ENCODE peak calls at places on chromosome 21, in four cellular contexts. One of them, this sample, is unnamed.

GRCh38 chr21:26047279-26047967 is 123.1 kb downstream of the APP start:
- DNase-seq in OCI-LY7: no peak
- DNase-seq in K562: no peak
- DNase-seq in DND-41: no peak
- DNase-seq in this sample: no peak

GRCh38 chr21:33873116-33873515 is 42.5 kb downstream of the ATP5PO start:
- DNase-seq in OCI-LY7: no peak
- DNase-seq in K562: no peak
- DNase-seq in DND-41: no peak
- DNase-seq in this sample: no peak

GRCh38 chr21:39187141-39187540 is 3.9 kb upstream of the PSMG1 start:
- DNase-seq in OCI-LY7: no peak
- DNase-seq in K562: no peak
- DNase-seq in DND-41: no peak
- DNase-seq in this sample: no peak

GRCh38 chr21:43712268-43712942 is 6.5 kb upstream of the PDXK start:
- DNase-seq in OCI-LY7: no peak
- DNase-seq in K562: peak; percentile 27
- DNase-seq in DND-41: no peak
- DNase-seq in this sample: no peak

GRCh38 chr21:44914176-44914874 is 6.4 kb downstream of the ITGB2 start:
- DNase-seq in OCI-LY7: peak; percentile 69
- DNase-seq in K562: no peak
- DNase-seq in DND-41: peak; percentile 67
- DNase-seq in this sample: peak; percentile 72

GRCh38 chr21:45994738-45995685 is 13.4 kb downstream of the COL6A1 start:
- DNase-seq in OCI-LY7: no peak
- DNase-seq in K562: no peak
- DNase-seq in DND-41: no peak
- DNase-seq in this sample: no peak

GRCh38 chr21:45741691-45742090 is 98.2 kb downstream of the PCBP3 start:
- DNase-seq in OCI-LY7: no peak
- DNase-seq in K562: no peak
- DNase-seq in DND-41: no peak
- DNase-seq in this sample: no peak

GRCh38 chr21:33865996-33866575 is 49.5 kb downstream of the ATP5PO start:
- DNase-seq in OCI-LY7: no peak
- DNase-seq in K562: no peak
- DNase-seq in DND-41: no peak
- DNase-seq in this sample: no peak

GRCh38 chr21:37463083-37463780 is 96.7 kb downstream of the DYRK1A start:
- DNase-seq in OCI-LY7: peak; percentile 55
- DNase-seq in K562: peak; percentile 51
- DNase-seq in DND-41: peak; percentile 24
- DNase-seq in this sample: peak; percentile 82

GRCh38 chr21:45831991-45832740 is 149.4 kb upstream of the COL6A1 start:
- DNase-seq in OCI-LY7: no peak
- DNase-seq in K562: no peak
- DNase-seq in DND-41: no peak
- DNase-seq in this sample: no peak

GRCh38 chr21:41166947-41167346 is 1.0 kb upstream of the BACE2 start:
- DNase-seq in OCI-LY7: no peak
- DNase-seq in K562: no peak
- DNase-seq in DND-41: no peak
- DNase-seq in this sample: no peak

GRCh38 chr21:46503922-46504539 is 45.3 kb downstream of the DIP2A start:
- DNase-seq in OCI-LY7: no peak
- DNase-seq in K562: no peak
- DNase-seq in DND-41: no peak
- DNase-seq in this sample: peak; percentile 83

GRCh38 chr21:44013380-44014088 is 1.4 kb downstream of the TRAPPC10 start:
- DNase-seq in OCI-LY7: peak; percentile 56
- DNase-seq in K562: peak; percentile 15
- DNase-seq in DND-41: peak; percentile 53
- DNase-seq in this sample: no peak

GRCh38 chr21:38505654-38506523 is 7.6 kb upstream of the ERG start:
- DNase-seq in OCI-LY7: peak; percentile 48
- DNase-seq in K562: no peak
- DNase-seq in DND-41: peak; percentile 55
- DNase-seq in this sample: peak; percentile 76

GRCh38 chr21:17461582-17461981 is 51.3 kb upstream of the CXADR start:
- DNase-seq in OCI-LY7: no peak
- DNase-seq in K562: no peak
- DNase-seq in DND-41: no peak
- DNase-seq in this sample: no peak

GRCh38 chr21:14737922-14738321 is 191.8 kb upstream of the SAMSN1 start:
- DNase-seq in OCI-LY7: peak; percentile 78
- DNase-seq in K562: peak; percentile 39
- DNase-seq in DND-41: peak; percentile 42
- DNase-seq in this sample: peak; percentile 84

GRCh38 chr21:46183910-46184624 is at the start of gene SPATC1L:
- DNase-seq in OCI-LY7: peak; percentile 46
- DNase-seq in K562: peak; percentile 71
- DNase-seq in DND-41: no peak
- DNase-seq in this sample: peak; percentile 77

GRCh38 chr21:45436371-45437040 is 31.5 kb downstream of the COL18A1 start:
- DNase-seq in OCI-LY7: no peak
- DNase-seq in K562: no peak
- DNase-seq in DND-41: no peak
- DNase-seq in this sample: no peak

GRCh38 chr21:33894736-33895288 is 20.8 kb downstream of the ATP5PO start:
- DNase-seq in OCI-LY7: peak; percentile 62
- DNase-seq in K562: peak; percentile 84
- DNase-seq in DND-41: peak; percentile 88
- DNase-seq in this sample: peak; percentile 80

GRCh38 chr21:16324630-16325029 is 594.8 kb downstream of the USP25 start:
- DNase-seq in OCI-LY7: no peak
- DNase-seq in K562: no peak
- DNase-seq in DND-41: peak; percentile 52
- DNase-seq in this sample: no peak

GRCh38 chr21:33245289-33245918 is 15.7 kb downstream of the IFNAR2 start:
- DNase-seq in OCI-LY7: no peak
- DNase-seq in K562: no peak
- DNase-seq in DND-41: no peak
- DNase-seq in this sample: no peak

GRCh38 chr21:15706686-15707085 is 23.1 kb upstream of the USP25 start:
- DNase-seq in OCI-LY7: no peak
- DNase-seq in K562: no peak
- DNase-seq in DND-41: no peak
- DNase-seq in this sample: no peak

GRCh38 chr21:45801989-45802388 is 158.5 kb downstream of the PCBP3 start:
- DNase-seq in OCI-LY7: no peak
- DNase-seq in K562: no peak
- DNase-seq in DND-41: no peak
- DNase-seq in this sample: no peak

GRCh38 chr21:44801468-44802395 is at the start of gene UBE2G2:
- DNase-seq in OCI-LY7: peak; percentile 86
- DNase-seq in K562: peak; percentile 95
- DNase-seq in DND-41: peak; percentile 88
- DNase-seq in this sample: peak; percentile 95

GRCh38 chr21:37532868-37533780 is 166.6 kb downstream of the DYRK1A start:
- DNase-seq in OCI-LY7: no peak
- DNase-seq in K562: peak; percentile 47
- DNase-seq in DND-41: no peak
- DNase-seq in this sample: no peak

GRCh38 chr21:45104560-45104959 is 30.2 kb downstream of the ADARB1 start:
- DNase-seq in OCI-LY7: no peak
- DNase-seq in K562: no peak
- DNase-seq in DND-41: no peak
- DNase-seq in this sample: no peak

DNA sequence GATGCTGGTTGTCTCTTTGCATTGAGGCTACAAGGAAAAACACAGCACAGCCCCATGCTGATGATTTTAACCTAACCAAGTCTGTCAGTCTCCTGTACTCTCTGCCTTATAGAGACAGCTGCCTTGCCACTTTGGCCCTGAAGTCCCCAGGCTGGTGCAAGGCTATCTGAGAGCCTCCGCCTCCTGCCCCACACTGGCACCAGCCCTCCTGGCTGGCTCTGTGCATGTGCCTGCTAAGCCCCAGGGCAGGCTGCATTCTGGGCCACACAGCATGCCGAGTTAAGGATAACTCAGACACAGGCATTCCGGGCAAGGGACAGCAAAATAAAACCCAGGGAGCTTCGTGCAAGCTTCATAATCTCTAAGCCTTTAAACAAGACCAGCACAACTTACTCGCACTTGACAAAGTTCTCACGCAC is 910 bp downstream of the RUNX1 start:
- DNase-seq in OCI-LY7: peak; percentile 58
- DNase-seq in K562: no peak
- DNase-seq in DND-41: peak; percentile 66
- DNase-seq in this sample: peak; percentile 75
- H3K27ac ChIP-seq in OCI-LY7: peak overlapping the region; percentile 87
- H3K27ac ChIP-seq in K562: peak overlapping the region; percentile 51
- H3K27ac ChIP-seq in DND-41: peak overlapping the region; percentile 95
- H3K27ac ChIP-seq in this sample: peak overlapping the region; percentile 87

GRCh38 chr21:42391297-42391696 is 4.6 kb downstream of the TMPRSS3 start:
- DNase-seq in OCI-LY7: no peak
- DNase-seq in K562: no peak
- DNase-seq in DND-41: no peak
- DNase-seq in this sample: no peak

GRCh38 chr21:42395302-42395701 is 550 bp downstream of the TMPRSS3 start:
- DNase-seq in OCI-LY7: no peak
- DNase-seq in K562: no peak
- DNase-seq in DND-41: no peak
- DNase-seq in this sample: no peak

GRCh38 chr21:42393443-42393950 is 2.4 kb downstream of the TMPRSS3 start:
- DNase-seq in OCI-LY7: no peak
- DNase-seq in K562: no peak
- DNase-seq in DND-41: no peak
- DNase-seq in this sample: no peak

GRCh38 chr21:42390696-42391095 is 5.2 kb downstream of the TMPRSS3 start:
- DNase-seq in OCI-LY7: no peak
- DNase-seq in K562: no peak
- DNase-seq in DND-41: no peak
- DNase-seq in this sample: no peak

DNA sequence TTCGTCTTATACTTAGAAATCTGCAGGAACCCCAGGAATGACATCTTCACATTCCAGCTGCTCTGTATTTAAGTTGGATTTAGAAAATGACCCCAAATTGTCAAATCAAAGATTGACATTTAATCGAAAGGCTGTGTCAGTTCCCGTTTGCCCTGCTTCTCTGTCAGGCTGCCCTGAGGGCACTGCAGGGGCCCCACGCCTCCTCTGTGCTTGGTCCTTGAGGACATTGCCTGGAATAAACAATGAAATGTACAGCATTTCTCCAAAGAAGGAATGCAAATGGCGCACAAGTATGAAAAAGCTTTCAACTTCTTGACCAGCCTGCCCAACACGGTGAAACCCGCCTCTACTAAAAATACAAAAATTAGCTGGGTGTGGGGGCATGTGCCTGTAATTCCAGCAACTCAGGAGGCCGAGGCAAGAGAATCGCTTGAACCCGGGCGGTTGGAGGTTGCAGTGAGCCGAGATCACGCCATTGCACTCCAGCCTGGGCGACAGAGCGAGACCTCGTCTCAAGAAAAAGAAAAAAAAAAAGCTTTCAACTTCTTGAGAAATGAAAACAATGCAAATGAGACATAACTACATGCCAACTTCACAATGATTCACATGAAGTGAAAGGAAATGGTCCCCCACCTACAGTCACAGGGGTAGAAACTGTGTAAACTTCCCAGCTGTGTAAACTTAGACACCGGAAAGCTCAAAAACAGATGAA is 3.0 kb downstream of the TMPRSS3 start:
- DNase-seq in OCI-LY7: no peak
- DNase-seq in K562: no peak
- DNase-seq in DND-41: no peak
- DNase-seq in this sample: peak; percentile 48
- H3K4me2 ChIP-seq in OCI-LY7: peak overlapping the region; percentile 4
- H3K4me2 ChIP-seq in K562: no peak overlapping the region
- H3K4me2 ChIP-seq in DND-41: no peak overlapping the region
- H3K4me2 ChIP-seq in this sample: peak overlapping the region; percentile 28

GRCh38 chr21:31728952-31729351 is 3.0 kb downstream of the SCAF4 start:
- DNase-seq in OCI-LY7: no peak
- DNase-seq in K562: no peak
- DNase-seq in DND-41: no peak
- DNase-seq in this sample: no peak
- H3K4me3 ChIP-seq in OCI-LY7: peak overlapping the region; percentile 85
- H3K4me3 ChIP-seq in K562: peak overlapping the region; percentile 93
- H3K4me3 ChIP-seq in DND-41: no peak overlapping the region
- H3K4me3 ChIP-seq in this sample: peak overlapping the region; percentile 89

DNA sequence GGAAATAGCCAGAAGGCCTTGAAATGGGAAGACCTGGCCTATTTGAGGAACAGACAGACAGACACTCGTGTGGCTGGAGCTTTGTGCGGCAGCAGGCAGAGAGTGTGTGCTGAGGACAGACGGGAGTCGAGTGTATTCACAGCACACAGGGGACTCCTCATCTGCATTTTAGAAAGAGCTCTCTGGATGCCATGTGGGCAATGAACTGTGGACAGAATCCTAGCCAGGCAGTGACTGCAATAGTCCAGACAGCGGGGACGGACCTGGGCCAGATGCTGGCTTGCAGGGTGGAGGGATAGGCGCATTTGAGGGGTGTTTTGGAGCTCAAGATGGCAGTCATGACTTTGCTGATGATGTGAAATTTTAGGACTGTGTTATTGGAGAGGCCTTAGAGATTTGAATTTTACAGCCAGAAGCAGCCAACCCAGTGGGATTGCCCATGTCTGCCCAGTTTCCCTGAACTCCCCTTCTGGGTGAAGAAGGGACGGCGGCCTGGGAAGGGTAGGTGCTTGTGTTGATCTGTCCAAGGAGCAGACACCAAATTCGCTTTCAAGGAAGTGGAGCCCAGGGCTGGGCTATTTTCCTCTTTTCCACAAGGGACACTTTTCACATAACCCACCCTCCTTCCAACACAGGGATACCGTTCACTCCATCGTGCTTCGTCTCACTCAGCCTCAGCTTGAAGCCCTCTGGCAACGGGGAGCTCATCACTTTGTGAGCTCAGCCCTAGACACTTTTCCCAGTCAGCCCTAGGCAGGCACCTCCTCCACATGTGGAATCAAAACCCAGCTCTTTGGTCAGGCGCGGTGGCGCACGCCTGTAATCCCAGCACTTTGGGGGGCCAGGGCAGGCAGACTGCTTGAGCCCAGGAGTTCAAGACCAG is 43.8 kb downstream of the CHAF1B start:
- DNase-seq in OCI-LY7: no peak
- DNase-seq in K562: no peak
- DNase-seq in DND-41: no peak
- DNase-seq in this sample: no peak
- H3K27ac ChIP-seq in OCI-LY7: no peak overlapping the region
- H3K27ac ChIP-seq in K562: peak overlapping the region; percentile 75
- H3K27ac ChIP-seq in DND-41: no peak overlapping the region
- H3K27ac ChIP-seq in this sample: no peak overlapping the region

This sample was measured in Karpas-422.